ENCODE peak calls at places on chromosomes 7 and 10, in ten cellular contexts. E is M059J; C is mucosa of gallbladder; H is right cardiac atrium; X is activated naive CD4-positive, alpha-beta T cell treated with Interleukin-2 at 50 U/mL for 16 hours; F is activated CD8-positive, alpha-beta memory T cell treated with anti-CD3 and anti-CD28 coated beads for 48 hours; U is germinal center; Y is colonic mucosa; K is NCI-H1092; B is activated T-helper 9 cell treated with anti-CD3 and anti-CD28 coated beads, Interleukin-2, amount 50 U/mL, for 16 hours. P is an unnamed sample.

GRCh38 chr10:52751337-52751736 is 21.2 kb downstream of the MBL2 start:
- DNase-seq in E (no peak), C (no peak), H (no peak), X (no peak), F (no peak), U (no peak), Y (no peak), K (no peak), B (no peak), P (no peak)

GRCh38 chr10:19195698-19196097 is 147.1 kb downstream of the MALRD1 start:
- DNase-seq in E (no peak), C (no peak), H (no peak), X (no peak), F (no peak), U (no peak), Y (no peak), K (no peak), B (no peak), P (no peak)

GRCh38 chr7:37031571-37032257 is 307.4 kb upstream of the AOAH start:
- DNase-seq in E (peak; percentile 100), C (peak; percentile 92), H (peak; percentile 76), X (peak; percentile 28), F (no peak), U (no peak), Y (peak; percentile 75), K (no peak), B (peak; percentile 6), P (peak; percentile 98)

GRCh38 chr10:93126484-93127052 is 52.9 kb downstream of the CYP26A1 start:
- DNase-seq in E (no peak), C (no peak), H (no peak), X (no peak), F (no peak), U (no peak), Y (no peak), K (no peak), B (no peak), P (no peak)

GRCh38 chr7:155299539-155300202 is 2.0 kb downstream of the INSIG1 start:
- DNase-seq in E (peak; percentile 31), C (no peak), H (no peak), X (peak; percentile 21), F (no peak), U (peak; percentile 31), Y (peak; percentile 29), K (no peak), B (no peak), P (no peak)

GRCh38 chr10:112637901-112638300 is 190.9 kb downstream of the VTI1A start:
- DNase-seq in E (no peak), C (no peak), H (no peak), X (no peak), F (no peak), U (no peak), Y (no peak), K (no peak), B (no peak), P (no peak)

GRCh38 chr10:16910795-16911164 is 93.6 kb upstream of the RSU1 start:
- DNase-seq in E (no peak), C (no peak), H (no peak), X (no peak), F (no peak), U (no peak), Y (no peak), K (no peak), B (no peak), P (no peak)

GRCh38 chr7:106679153-106679931 is 18.4 kb upstream of the CCDC71L start:
- DNase-seq in E (peak; percentile 98), C (no peak), H (no peak), X (peak; percentile 23), F (no peak), U (no peak), Y (no peak), K (no peak), B (no peak), P (peak; percentile 81)

GRCh38 chr7:115724400-115725056 is 306.0 kb downstream of the TFEC start:
- DNase-seq in E (peak; percentile 3), C (no peak), H (no peak), X (no peak), F (no peak), U (no peak), Y (peak; percentile 50), K (peak; percentile 95), B (no peak), P (peak; percentile 58)

GRCh38 chr7:49775065-49775948 is 1.9 kb downstream of the VWC2 start:
- DNase-seq in E (no peak), C (no peak), H (peak; percentile 27), X (no peak), F (no peak), U (no peak), Y (no peak), K (no peak), B (no peak), P (peak; percentile 2)

GRCh38 chr7:86939197-86939814 is 120.1 kb downstream of the ELAPOR2 start:
- DNase-seq in E (peak; percentile 64), C (peak; percentile 59), H (no peak), X (peak; percentile 13), F (no peak), U (peak; percentile 28), Y (peak; percentile 80), K (peak; percentile 46), B (no peak), P (peak; percentile 81)

GRCh38 chr10:12587408-12587807 is 238.1 kb downstream of the CAMK1D start:
- DNase-seq in E (no peak), C (no peak), H (no peak), X (no peak), F (no peak), U (no peak), Y (no peak), K (peak; percentile 18), B (no peak), P (no peak)

GRCh38 chr10:103733002-103733419 is 122.4 kb downstream of the SH3PXD2A start:
- DNase-seq in E (no peak), C (no peak), H (no peak), X (no peak), F (no peak), U (no peak), Y (no peak), K (no peak), B (no peak), P (no peak)

GRCh38 chr10:20355915-20356314 is 539.7 kb downstream of the PLXDC2 start:
- DNase-seq in E (no peak), C (no peak), H (no peak), X (no peak), F (no peak), U (no peak), Y (no peak), K (no peak), B (no peak), P (no peak)

P was measured in cardiac muscle cell.